ENCODE peak calls at places on chromosomes 2 and 18, in five cellular contexts. One of them, this sample, is unnamed.

GRCh38 chr2:132929786-132930185 is 259.8 kb upstream of the LYPD1 start:
- DNase-seq in kidney: no peak
- DNase-seq in neural progenitor cell: no peak
- DNase-seq in sigmoid colon: no peak
- DNase-seq in glutamatergic neuron: no peak
- DNase-seq in this sample: no peak

GRCh38 chr2:147913701-147914480 is 69.1 kb downstream of the ACVR2A start:
- DNase-seq in kidney: no peak
- DNase-seq in neural progenitor cell: peak
- DNase-seq in sigmoid colon: no peak
- DNase-seq in glutamatergic neuron: no peak
- DNase-seq in this sample: no peak

GRCh38 chr2:240140511-240140910 is at the start of gene OTOS:
- DNase-seq in kidney: peak
- DNase-seq in neural progenitor cell: peak
- DNase-seq in sigmoid colon: no peak
- DNase-seq in glutamatergic neuron: no peak
- DNase-seq in this sample: peak

GRCh38 chr18:77255426-77256105 is 5.9 kb downstream of the GALR1 start:
- DNase-seq in kidney: no peak
- DNase-seq in neural progenitor cell: no peak
- DNase-seq in sigmoid colon: no peak
- DNase-seq in glutamatergic neuron: no peak
- DNase-seq in this sample: no peak

GRCh38 chr2:33412920-33413319 is 63.5 kb upstream of the RASGRP3 start:
- DNase-seq in kidney: no peak
- DNase-seq in neural progenitor cell: peak
- DNase-seq in sigmoid colon: no peak
- DNase-seq in glutamatergic neuron: no peak
- DNase-seq in this sample: no peak

GRCh38 chr2:27705851-27706622 is 42.3 kb downstream of the SLC4A1AP start:
- DNase-seq in kidney: peak
- DNase-seq in neural progenitor cell: no peak
- DNase-seq in sigmoid colon: peak
- DNase-seq in glutamatergic neuron: no peak
- DNase-seq in this sample: no peak

GRCh38 chr2:182716665-182716990 is 571 bp downstream of the DNAJC10 start:
- DNase-seq in kidney: no peak
- DNase-seq in neural progenitor cell: no peak
- DNase-seq in sigmoid colon: no peak
- DNase-seq in glutamatergic neuron: no peak
- DNase-seq in this sample: no peak

GRCh38 chr2:63049291-63050185 is 1.1 kb upstream of the OTX1 start:
- DNase-seq in kidney: no peak
- DNase-seq in neural progenitor cell: peak
- DNase-seq in sigmoid colon: no peak
- DNase-seq in glutamatergic neuron: no peak
- DNase-seq in this sample: no peak

GRCh38 chr18:55861266-55861665 is 273.3 kb upstream of the TCF4 start:
- DNase-seq in kidney: no peak
- DNase-seq in neural progenitor cell: peak
- DNase-seq in sigmoid colon: no peak
- DNase-seq in glutamatergic neuron: no peak
- DNase-seq in this sample: no peak

GRCh38 chr2:230472619-230473018 is 56.6 kb downstream of the SP100 start:
- DNase-seq in kidney: no peak
- DNase-seq in neural progenitor cell: no peak
- DNase-seq in sigmoid colon: no peak
- DNase-seq in glutamatergic neuron: no peak
- DNase-seq in this sample: no peak

GRCh38 chr2:36507408-36507812 is 90.6 kb downstream of the FEZ2 start:
- DNase-seq in kidney: no peak
- DNase-seq in neural progenitor cell: peak
- DNase-seq in sigmoid colon: no peak
- DNase-seq in glutamatergic neuron: peak
- DNase-seq in this sample: no peak

DNA sequence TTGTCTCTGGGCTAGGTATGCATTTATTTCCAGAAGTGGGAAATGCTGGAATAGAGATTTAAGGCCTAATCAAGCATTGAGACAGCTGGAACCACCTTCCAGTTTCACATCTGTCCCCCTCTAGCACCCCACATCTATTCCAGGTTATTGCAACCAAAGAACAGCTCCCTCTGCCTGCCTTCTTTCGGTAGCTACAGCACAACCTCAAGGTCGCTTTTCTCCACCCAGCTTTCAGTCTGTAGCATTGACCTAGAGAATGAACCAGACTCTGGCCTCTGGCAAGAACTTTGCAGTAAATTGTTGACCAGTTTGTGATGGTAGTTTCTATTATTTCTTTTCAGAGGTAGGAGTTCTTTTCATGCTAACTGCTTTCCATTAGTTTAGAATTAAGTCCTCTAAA is 484.2 kb downstream of the DLGAP1 start:
- DNase-seq in kidney: no peak
- DNase-seq in neural progenitor cell: no peak
- DNase-seq in sigmoid colon: no peak
- DNase-seq in glutamatergic neuron: no peak
- DNase-seq in this sample: no peak
- TF ChIP-seq CTCF in kidney: peak
- TF ChIP-seq CTCF in neural progenitor cell: peak
- TF ChIP-seq CTCF in sigmoid colon: no peak
- TF ChIP-seq CTCF in glutamatergic neuron: no peak
- TF ChIP-seq CTCF in this sample: no peak

GRCh38 chr2:74671479-74671878 is 17.4 kb downstream of the SEMA4F start:
- DNase-seq in kidney: no peak
- DNase-seq in neural progenitor cell: no peak
- DNase-seq in sigmoid colon: no peak
- DNase-seq in glutamatergic neuron: no peak
- DNase-seq in this sample: no peak

GRCh38 chr2:74670263-74670662 is 16.2 kb downstream of the SEMA4F start:
- DNase-seq in kidney: no peak
- DNase-seq in neural progenitor cell: no peak
- DNase-seq in sigmoid colon: no peak
- DNase-seq in glutamatergic neuron: no peak
- DNase-seq in this sample: no peak

GRCh38 chr2:74673821-74674528 is 19.9 kb downstream of the SEMA4F start:
- DNase-seq in kidney: no peak
- DNase-seq in neural progenitor cell: no peak
- DNase-seq in sigmoid colon: no peak
- DNase-seq in glutamatergic neuron: no peak
- DNase-seq in this sample: no peak

GRCh38 chr2:74679615-74680014 is 25.6 kb downstream of the SEMA4F start:
- DNase-seq in kidney: no peak
- DNase-seq in neural progenitor cell: no peak
- DNase-seq in sigmoid colon: no peak
- DNase-seq in glutamatergic neuron: no peak
- DNase-seq in this sample: no peak

GRCh38 chr2:74675090-74675489 is 21.0 kb downstream of the SEMA4F start:
- DNase-seq in kidney: no peak
- DNase-seq in neural progenitor cell: peak
- DNase-seq in sigmoid colon: no peak
- DNase-seq in glutamatergic neuron: no peak
- DNase-seq in this sample: no peak
- TF ChIP-seq CTCF in kidney: no peak
- TF ChIP-seq CTCF in neural progenitor cell: peak
- TF ChIP-seq CTCF in sigmoid colon: no peak
- TF ChIP-seq CTCF in glutamatergic neuron: no peak
- TF ChIP-seq CTCF in this sample: peak

DNA sequence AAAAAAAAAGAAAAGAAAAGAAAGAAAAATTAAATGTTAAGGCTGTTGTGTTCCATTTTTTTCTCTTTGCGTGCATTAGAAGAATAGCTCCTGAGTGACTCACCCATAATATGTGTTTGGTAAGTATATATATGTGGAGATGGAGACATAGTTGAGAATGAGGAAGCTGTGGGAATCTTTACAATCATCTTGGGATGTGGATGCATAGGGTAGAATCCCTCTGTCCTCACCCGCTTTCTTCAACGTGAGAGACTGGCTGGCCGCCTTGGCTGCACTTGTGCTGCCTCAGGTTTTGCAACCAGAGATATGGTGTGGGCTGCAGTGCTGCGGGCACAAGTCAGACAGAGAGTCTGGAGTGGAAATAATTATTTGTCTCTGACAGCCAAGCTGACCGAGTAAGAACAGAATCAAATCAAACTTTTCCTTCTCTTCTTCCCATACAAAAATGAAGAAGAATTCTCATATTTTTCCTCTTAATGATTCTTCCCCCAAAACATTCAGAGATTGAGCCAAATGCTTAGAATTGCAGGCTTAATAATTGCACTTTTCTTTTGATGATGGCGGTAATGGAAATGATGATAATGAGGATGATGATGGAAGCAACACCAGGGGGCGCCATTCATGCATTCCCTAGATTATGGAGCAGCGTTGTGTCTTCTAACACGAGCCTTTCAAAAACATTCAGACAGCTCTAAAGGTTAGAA is 48.5 kb downstream of the SERPINB7 start:
- DNase-seq in kidney: no peak
- DNase-seq in neural progenitor cell: peak
- DNase-seq in sigmoid colon: no peak
- DNase-seq in glutamatergic neuron: no peak
- DNase-seq in this sample: no peak
- TF ChIP-seq CTCF in kidney: peak
- TF ChIP-seq CTCF in neural progenitor cell: peak
- TF ChIP-seq CTCF in sigmoid colon: no peak
- TF ChIP-seq CTCF in glutamatergic neuron: peak
- TF ChIP-seq CTCF in this sample: peak

GRCh38 chr2:196592331-196592911 is 47.1 kb upstream of the CCDC150 start:
- DNase-seq in kidney: no peak
- DNase-seq in neural progenitor cell: no peak
- DNase-seq in sigmoid colon: no peak
- DNase-seq in glutamatergic neuron: peak
- DNase-seq in this sample: no peak
- TF ChIP-seq CTCF in kidney: no peak
- TF ChIP-seq CTCF in neural progenitor cell: peak
- TF ChIP-seq CTCF in sigmoid colon: no peak
- TF ChIP-seq CTCF in glutamatergic neuron: no peak
- TF ChIP-seq CTCF in this sample: peak

DNA sequence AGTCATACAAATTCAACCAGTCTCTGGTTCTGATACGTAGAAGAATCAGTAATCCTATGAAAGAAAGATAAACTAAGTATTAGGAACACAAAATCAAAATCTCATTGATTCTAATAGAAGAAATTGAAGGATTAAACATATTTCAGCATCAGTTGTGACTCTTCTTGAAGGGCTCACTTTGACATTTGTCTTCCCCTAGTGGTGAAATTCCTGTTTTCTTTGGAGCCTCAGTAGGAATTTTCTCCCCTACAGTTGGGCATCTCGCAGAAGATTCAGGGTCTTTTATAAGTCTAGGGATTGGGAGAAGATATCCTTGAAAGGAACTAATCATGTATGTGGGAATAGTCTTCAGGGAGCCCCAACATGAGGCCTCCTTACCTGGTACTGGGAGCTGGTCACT is 2.8 kb upstream of the CRYGB start:
- DNase-seq in kidney: no peak
- DNase-seq in neural progenitor cell: no peak
- DNase-seq in sigmoid colon: no peak
- DNase-seq in glutamatergic neuron: no peak
- DNase-seq in this sample: no peak
- TF ChIP-seq CTCF in kidney: no peak
- TF ChIP-seq CTCF in neural progenitor cell: peak
- TF ChIP-seq CTCF in sigmoid colon: no peak
- TF ChIP-seq CTCF in glutamatergic neuron: peak
- TF ChIP-seq CTCF in this sample: peak

GRCh38 chr18:37546023-37546537 is 19.5 kb downstream of the CELF4 start:
- DNase-seq in kidney: no peak
- DNase-seq in neural progenitor cell: no peak
- DNase-seq in sigmoid colon: no peak
- DNase-seq in glutamatergic neuron: no peak
- DNase-seq in this sample: no peak
- TF ChIP-seq CTCF in kidney: no peak
- TF ChIP-seq CTCF in neural progenitor cell: no peak
- TF ChIP-seq CTCF in sigmoid colon: no peak
- TF ChIP-seq CTCF in glutamatergic neuron: no peak
- TF ChIP-seq CTCF in this sample: no peak

GRCh38 chr2:179936654-179937053 is 70.4 kb downstream of the CWC22 start:
- DNase-seq in kidney: no peak
- DNase-seq in neural progenitor cell: peak
- DNase-seq in sigmoid colon: no peak
- DNase-seq in glutamatergic neuron: peak
- DNase-seq in this sample: no peak
- TF ChIP-seq CTCF in kidney: peak
- TF ChIP-seq CTCF in neural progenitor cell: peak
- TF ChIP-seq CTCF in sigmoid colon: no peak
- TF ChIP-seq CTCF in glutamatergic neuron: peak
- TF ChIP-seq CTCF in this sample: peak

GRCh38 chr2:10162586-10163497 is 40.3 kb downstream of the RRM2 start:
- DNase-seq in kidney: peak
- DNase-seq in neural progenitor cell: peak
- DNase-seq in sigmoid colon: no peak
- DNase-seq in glutamatergic neuron: peak
- DNase-seq in this sample: peak
- TF ChIP-seq CTCF in kidney: no peak
- TF ChIP-seq CTCF in neural progenitor cell: peak
- TF ChIP-seq CTCF in sigmoid colon: no peak
- TF ChIP-seq CTCF in glutamatergic neuron: no peak
- TF ChIP-seq CTCF in this sample: peak

GRCh38 chr2:170967553-170967952 is 38.5 kb downstream of the GORASP2 start:
- DNase-seq in kidney: no peak
- DNase-seq in neural progenitor cell: no peak
- DNase-seq in sigmoid colon: no peak
- DNase-seq in glutamatergic neuron: no peak
- DNase-seq in this sample: no peak

GRCh38 chr2:170965446-170966225 is 36.6 kb downstream of the GORASP2 start:
- DNase-seq in kidney: no peak
- DNase-seq in neural progenitor cell: no peak
- DNase-seq in sigmoid colon: no peak
- DNase-seq in glutamatergic neuron: no peak
- DNase-seq in this sample: no peak

GRCh38 chr2:170968205-170969003 is 39.4 kb downstream of the GORASP2 start:
- DNase-seq in kidney: no peak
- DNase-seq in neural progenitor cell: no peak
- DNase-seq in sigmoid colon: no peak
- DNase-seq in glutamatergic neuron: no peak
- DNase-seq in this sample: no peak

GRCh38 chr2:170969030-170969429 is 40.0 kb downstream of the GORASP2 start:
- DNase-seq in kidney: no peak
- DNase-seq in neural progenitor cell: no peak
- DNase-seq in sigmoid colon: no peak
- DNase-seq in glutamatergic neuron: no peak
- DNase-seq in this sample: no peak

DNA sequence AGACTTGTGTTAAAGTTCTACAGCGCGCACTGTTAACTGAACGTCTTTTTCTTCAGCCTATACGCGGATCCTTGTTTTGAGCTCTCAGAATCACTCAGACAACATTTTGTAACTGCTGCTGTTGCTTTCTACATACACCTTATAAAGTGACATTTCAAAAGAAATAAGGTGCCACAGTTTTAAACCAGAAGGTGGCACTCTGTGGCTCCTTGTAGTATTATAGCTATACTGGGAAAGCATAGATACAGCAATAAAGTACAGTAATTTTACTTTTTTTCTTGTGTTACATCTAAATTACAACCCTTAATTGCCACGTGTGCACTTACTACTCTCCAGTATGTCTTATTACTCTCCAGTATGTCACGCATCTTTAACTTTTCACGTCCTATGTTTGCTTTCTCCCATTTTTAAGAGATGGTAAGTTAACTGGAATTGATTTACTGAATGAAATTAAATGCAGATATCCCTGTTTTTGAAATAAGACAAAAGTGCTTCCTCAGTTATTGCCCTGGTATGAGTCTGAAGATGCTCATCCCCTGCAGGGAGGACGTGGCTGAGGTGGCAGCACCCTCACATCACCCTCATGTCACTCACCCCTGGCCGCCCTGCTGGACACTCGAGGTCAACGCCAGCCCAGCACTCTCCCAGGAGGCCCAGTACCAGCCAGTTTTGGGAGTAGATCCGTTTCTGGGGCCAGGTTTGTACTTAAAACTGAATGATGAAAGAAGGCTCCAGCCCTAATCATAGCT is 37.8 kb downstream of the GORASP2 start:
- DNase-seq in kidney: no peak
- DNase-seq in neural progenitor cell: peak
- DNase-seq in sigmoid colon: no peak
- DNase-seq in glutamatergic neuron: peak
- DNase-seq in this sample: no peak
- TF ChIP-seq CTCF in kidney: no peak
- TF ChIP-seq CTCF in neural progenitor cell: peak
- TF ChIP-seq CTCF in sigmoid colon: no peak
- TF ChIP-seq CTCF in glutamatergic neuron: peak
- TF ChIP-seq CTCF in this sample: peak

This sample was measured in chondrocyte.